ENCODE peak calls at places on chromosomes 7 and 10, in seven cellular contexts. B, C, I, T, X, U and A are unnamed samples.

GRCh38 chr7:151422212-151422611 is 12.4 kb upstream of the WDR86 start:
- DNase-seq in B (no peak), C (no peak), I (no peak), T (no peak), X (no peak), U (no peak), A (no peak)

GRCh38 chr7:30320392-30320791 is 36.0 kb downstream of the ZNRF2 start:
- DNase-seq in B (no peak), C (no peak), I (no peak), T (no peak), X (no peak), U (no peak), A (no peak)

GRCh38 chr10:34906021-34906965 is 91.2 kb upstream of the PARD3 start:
- DNase-seq in B (no peak), C (no peak), I (no peak), T (peak), X (no peak), U (peak), A (no peak)

GRCh38 chr7:132720835-132721234 is 144.6 kb upstream of the PLXNA4 start:
- DNase-seq in B (no peak), C (no peak), I (no peak), T (no peak), X (no peak), U (no peak), A (no peak)

GRCh38 chr10:128875955-128876354 is 591.1 kb upstream of the MGMT start:
- DNase-seq in B (no peak), C (peak), I (no peak), T (no peak), X (no peak), U (no peak), A (no peak)

GRCh38 chr10:32189400-32190084 is 133.3 kb upstream of the KIF5B start:
- DNase-seq in B (no peak), C (no peak), I (no peak), T (no peak), X (peak), U (no peak), A (no peak)

GRCh38 chr7:32048970-32049369 is 21.2 kb downstream of the PDE1C start:
- DNase-seq in B (no peak), C (no peak), I (no peak), T (no peak), X (no peak), U (no peak), A (no peak)

GRCh38 chr7:48035967-48036478 is 680 bp downstream of the C7orf57 start:
- DNase-seq in B (peak), C (no peak), I (no peak), T (peak), X (peak), U (peak), A (no peak)

GRCh38 chr7:516606-517456 is 2.8 kb downstream of the PDGFA start:
- DNase-seq in B (peak), C (peak), I (peak), T (no peak), X (peak), U (peak), A (no peak)

GRCh38 chr7:139111147-139111546 is 1.6 kb upstream of the ZC3HAV1 start:
- DNase-seq in B (no peak), C (no peak), I (no peak), T (no peak), X (no peak), U (no peak), A (no peak)

GRCh38 chr10:107650939-107651338 is 486.4 kb upstream of the SORCS1 start:
- DNase-seq in B (no peak), C (no peak), I (no peak), T (no peak), X (no peak), U (no peak), A (no peak)

GRCh38 chr7:114426824-114427223 is 12.2 kb downstream of the FOXP2 start:
- DNase-seq in B (no peak), C (no peak), I (no peak), T (no peak), X (no peak), U (no peak), A (no peak)

GRCh38 chr7:5620459-5620881 is 161.0 kb downstream of the RNF216 start:
- DNase-seq in B (no peak), C (no peak), I (no peak), T (no peak), X (no peak), U (no peak), A (no peak)

GRCh38 chr7:25216837-25217236 is 11.4 kb downstream of the NPVF start:
- DNase-seq in B (no peak), C (peak), I (no peak), T (no peak), X (no peak), U (no peak), A (peak)

GRCh38 chr7:139548302-139549028 is 25.0 kb downstream of the CLEC2L start:
- DNase-seq in B (no peak), C (no peak), I (no peak), T (no peak), X (no peak), U (no peak), A (no peak)

GRCh38 chr10:129598413-129598812 is 131.4 kb downstream of the MGMT start:
- DNase-seq in B (no peak), C (no peak), I (no peak), T (no peak), X (no peak), U (no peak), A (no peak)

GRCh38 chr10:3945026-3945425 is 160.0 kb upstream of the KLF6 start:
- DNase-seq in B (no peak), C (no peak), I (no peak), T (no peak), X (no peak), U (no peak), A (no peak)

GRCh38 chr7:114789942-114790341 is 132.0 kb upstream of the MDFIC start:
- DNase-seq in B (no peak), C (peak), I (no peak), T (no peak), X (no peak), U (peak), A (no peak)

GRCh38 chr10:116122664-116123063 is 150.3 kb downstream of the GFRA1 start:
- DNase-seq in B (no peak), C (no peak), I (no peak), T (no peak), X (no peak), U (no peak), A (no peak)

GRCh38 chr7:76300210-76300731 is 2.2 kb upstream of the HSPB1 start:
- DNase-seq in B (no peak), C (no peak), I (no peak), T (no peak), X (no peak), U (no peak), A (no peak)

GRCh38 chr10:93352638-93353383 is 129.3 kb downstream of the MYOF start:
- DNase-seq in B (no peak), C (no peak), I (no peak), T (no peak), X (no peak), U (peak), A (no peak)

GRCh38 chr10:94735197-94735596 is 27.3 kb upstream of the CYP2C19 start:
- DNase-seq in B (no peak), C (no peak), I (no peak), T (no peak), X (no peak), U (no peak), A (no peak)

GRCh38 chr10:127441350-127442219 is 107.5 kb upstream of the NPS start:
- DNase-seq in B (no peak), C (no peak), I (no peak), T (no peak), X (peak), U (no peak), A (peak)

GRCh38 chr10:89280501-89280900 is 21.3 kb upstream of the IFIT2 start:
- DNase-seq in B (no peak), C (no peak), I (no peak), T (no peak), X (no peak), U (no peak), A (no peak)

GRCh38 chr7:112938895-112939588 is 147.6 kb downstream of the GPR85 start:
- DNase-seq in B (peak), C (no peak), I (peak), T (peak), X (peak), U (peak), A (peak)

GRCh38 chr10:10053051-10053450 is 964.6 kb upstream of the CELF2 start:
- DNase-seq in B (no peak), C (no peak), I (no peak), T (no peak), X (no peak), U (no peak), A (no peak)

GRCh38 chr7:52168085-52168484 is 851.5 kb upstream of the COBL start:
- DNase-seq in B (no peak), C (no peak), I (no peak), T (no peak), X (no peak), U (no peak), A (peak)

GRCh38 chr7:135845415-135846075 is 96.9 kb upstream of the FAM180A start:
- DNase-seq in B (no peak), C (no peak), I (no peak), T (no peak), X (no peak), U (no peak), A (no peak)